ENCODE peak calls at places on chromosomes 3 and 15, in six cellular contexts. F, N, J, Q, V and I are unnamed samples.

GRCh38 chr3:21049368-21050062 is 701.5 kb downstream of the ZNF385D start:
- DNase-seq in J (no peak), Q (no peak), N (no peak), V (no peak), F (no peak), I (no peak)

GRCh38 chr15:75170711-75171341 is 30.9 kb upstream of the C15orf39 start:
- DNase-seq in F (no peak), Q (no peak), N (no peak), V (peak; percentile 34), J (no peak), I (no peak)

GRCh38 chr15:64623347-64624024 is 151.9 kb downstream of the RBPMS2 start:
- DNase-seq in N (no peak), F (no peak), Q (no peak), V (peak; percentile 85), J (no peak), I (no peak)

GRCh38 chr3:133188996-133189395 is 150.8 kb downstream of the TMEM108 start:
- DNase-seq in Q (no peak), F (no peak), V (no peak), N (no peak), J (no peak), I (peak; percentile 13)

GRCh38 chr15:95604634-95605036 is 725.9 kb upstream of the NR2F2 start:
- DNase-seq in J (no peak), V (peak; percentile 97), Q (no peak), F (no peak), N (no peak), I (no peak)

GRCh38 chr3:172646439-172647015 is 64.3 kb downstream of the NCEH1 start:
- DNase-seq in Q (no peak), V (no peak), J (no peak), F (no peak), N (peak; percentile 76), I (no peak)

GRCh38 chr15:85129881-85130280 is 148.2 kb downstream of the PDE8A start:
- DNase-seq in V (no peak), F (no peak), Q (no peak), N (no peak), J (peak; percentile 34), I (no peak)

GRCh38 chr3:107001635-107002034 is 375.6 kb upstream of the CCDC54 start:
- DNase-seq in Q (no peak), V (peak; percentile 30), F (no peak), J (no peak), N (no peak), I (no peak)

GRCh38 chr3:22089284-22089683 is 338.3 kb upstream of the ZNF385D start:
- DNase-seq in F (peak; percentile 65), Q (no peak), V (no peak), N (peak; percentile 7), J (peak; percentile 13), I (no peak)

DNA sequence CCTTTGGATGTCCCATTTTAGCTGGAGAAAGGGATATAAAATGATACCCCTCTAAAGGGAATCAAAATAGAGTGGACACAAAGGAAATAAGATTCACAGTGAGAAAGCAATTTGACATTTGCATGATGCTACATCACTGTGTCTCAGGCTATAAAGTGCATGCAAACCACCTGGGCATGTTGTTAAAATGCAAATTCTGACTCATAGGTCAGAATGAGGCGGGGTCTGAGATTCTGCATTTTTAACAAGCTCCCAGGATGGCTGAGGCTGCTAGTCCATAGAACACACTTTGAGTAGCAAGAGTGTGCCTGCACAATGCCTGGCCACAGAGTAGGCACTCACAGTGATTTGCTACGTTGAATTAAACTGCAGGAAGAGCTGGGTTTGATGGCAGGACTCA is 48.2 kb downstream of the NTRK3 start:
- DNase-seq in Q (no peak), F (no peak), N (no peak), V (no peak), J (no peak), I (no peak)
- H3K4me3 ChIP-seq in Q (no peak overlapping the region), F (no peak overlapping the region), N (no peak overlapping the region), V (no peak overlapping the region), J (no peak overlapping the region), I (no peak overlapping the region)

GRCh38 chr3:31568649-31569048 is 35.9 kb downstream of the STT3B start:
- DNase-seq in N (no peak), V (no peak), F (no peak), J (no peak), Q (no peak), I (no peak)
- H3K4me3 ChIP-seq in N (no peak overlapping the region), V (no peak overlapping the region), F (peak overlapping the region; percentile 1), J (no peak overlapping the region), Q (no peak overlapping the region), I (no peak overlapping the region)

DNA sequence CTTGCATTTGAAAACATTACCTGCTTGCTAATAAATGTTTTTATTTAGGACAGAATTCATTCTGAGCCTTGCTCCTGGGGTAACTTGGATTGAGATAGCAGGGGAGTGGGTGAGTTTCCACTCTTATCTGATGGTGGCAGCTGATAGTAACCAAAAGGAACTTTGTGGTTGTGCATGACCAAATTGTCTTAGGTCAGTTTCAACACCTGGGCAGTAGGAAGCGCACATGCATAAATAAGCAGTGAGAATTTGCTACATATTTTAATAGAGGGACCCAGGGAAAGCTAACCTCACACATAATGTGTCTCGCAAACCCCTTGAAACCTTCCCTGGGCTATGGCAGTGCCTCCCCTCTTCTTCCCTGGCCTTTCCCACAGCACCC is 65.4 kb upstream of the XCR1 start:
- DNase-seq in F (no peak), N (no peak), Q (no peak), V (no peak), J (no peak), I (no peak)
- H3K4me3 ChIP-seq in F (no peak overlapping the region), N (no peak overlapping the region), Q (no peak overlapping the region), V (no peak overlapping the region), J (no peak overlapping the region), I (no peak overlapping the region)

DNA sequence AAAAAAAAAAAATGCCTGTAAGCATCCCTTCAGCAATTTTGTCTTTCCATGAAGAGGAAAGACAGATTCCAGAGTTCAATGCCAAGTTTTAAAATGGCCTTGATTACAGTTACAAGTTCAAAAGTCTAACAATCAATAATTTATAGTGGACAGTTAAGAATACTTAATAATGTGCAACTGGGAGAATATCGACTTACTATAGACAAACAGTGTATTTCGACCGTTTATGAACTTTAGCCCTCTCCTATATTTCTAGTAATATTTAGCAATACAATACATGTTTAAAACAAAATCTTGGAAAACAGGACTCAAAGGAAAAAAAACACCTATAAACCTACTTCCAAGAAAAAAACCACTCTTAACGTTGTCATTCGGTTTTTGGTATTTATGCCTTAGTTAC is 1.5 kb downstream of the PBRM1 start:
- DNase-seq in N (no peak), V (no peak), J (no peak), F (no peak), Q (no peak), I (no peak)
- H3K4me3 ChIP-seq in N (peak overlapping the region; percentile 89), V (peak overlapping the region; percentile 96), J (no peak overlapping the region), F (peak overlapping the region; percentile 88), Q (no peak overlapping the region), I (no peak overlapping the region)

GRCh38 chr3:71140477-71140876 is 443.1 kb downstream of the FOXP1 start:
- DNase-seq in N (no peak), J (no peak), V (no peak), Q (no peak), F (no peak), I (no peak)

GRCh38 chr3:71142440-71143161 is 440.9 kb downstream of the FOXP1 start:
- DNase-seq in F (peak; percentile 74), V (no peak), N (no peak), J (peak; percentile 7), Q (no peak), I (peak; percentile 55)

GRCh38 chr3:71145954-71146353 is 437.6 kb downstream of the FOXP1 start:
- DNase-seq in Q (no peak), J (no peak), N (no peak), F (no peak), V (no peak), I (no peak)

GRCh38 chr3:71144525-71145253 is 438.8 kb downstream of the FOXP1 start:
- DNase-seq in J (no peak), Q (no peak), F (no peak), N (no peak), V (no peak), I (no peak)

DNA sequence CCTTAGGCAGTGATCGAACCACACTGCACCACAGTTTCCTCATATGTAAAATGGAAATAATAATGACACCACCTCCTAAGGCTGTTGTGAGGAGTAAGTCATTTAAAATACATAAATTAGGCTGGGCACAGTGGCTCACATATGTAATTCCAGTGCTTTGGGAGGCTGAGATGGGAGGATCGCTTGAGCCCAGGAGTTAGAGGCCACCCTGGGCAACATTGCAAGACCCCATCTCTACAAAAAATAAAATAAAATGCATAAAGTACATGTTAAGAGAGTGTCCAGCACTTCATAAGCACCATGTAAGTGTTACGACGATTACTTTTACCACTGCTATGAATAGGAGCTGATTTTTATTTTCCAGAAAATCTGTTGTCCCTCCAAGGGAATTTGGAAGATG is 440.0 kb downstream of the FOXP1 start:
- DNase-seq in V (no peak), Q (no peak), N (no peak), J (no peak), F (no peak), I (no peak)
- H3K4me3 ChIP-seq in V (no peak overlapping the region), Q (no peak overlapping the region), N (no peak overlapping the region), J (no peak overlapping the region), F (no peak overlapping the region), I (no peak overlapping the region)

GRCh38 chr3:157498374-157498773 is 4.8 kb downstream of the VEPH1 start:
- DNase-seq in Q (no peak), F (no peak), N (no peak), V (peak; percentile 43), J (no peak), I (no peak)

GRCh38 chr3:157500232-157500631 is 3.0 kb downstream of the VEPH1 start:
- DNase-seq in V (no peak), Q (peak; percentile 26), J (no peak), N (no peak), F (no peak), I (no peak)

GRCh38 chr3:157499342-157499963 is 3.8 kb downstream of the VEPH1 start:
- DNase-seq in F (peak; percentile 96), J (no peak), Q (peak; percentile 48), V (no peak), N (peak; percentile 18), I (peak; percentile 40)

GRCh38 chr3:157501863-157502262 is 1.4 kb downstream of the VEPH1 start:
- DNase-seq in J (no peak), F (peak; percentile 59), N (no peak), V (no peak), Q (no peak), I (no peak)

DNA sequence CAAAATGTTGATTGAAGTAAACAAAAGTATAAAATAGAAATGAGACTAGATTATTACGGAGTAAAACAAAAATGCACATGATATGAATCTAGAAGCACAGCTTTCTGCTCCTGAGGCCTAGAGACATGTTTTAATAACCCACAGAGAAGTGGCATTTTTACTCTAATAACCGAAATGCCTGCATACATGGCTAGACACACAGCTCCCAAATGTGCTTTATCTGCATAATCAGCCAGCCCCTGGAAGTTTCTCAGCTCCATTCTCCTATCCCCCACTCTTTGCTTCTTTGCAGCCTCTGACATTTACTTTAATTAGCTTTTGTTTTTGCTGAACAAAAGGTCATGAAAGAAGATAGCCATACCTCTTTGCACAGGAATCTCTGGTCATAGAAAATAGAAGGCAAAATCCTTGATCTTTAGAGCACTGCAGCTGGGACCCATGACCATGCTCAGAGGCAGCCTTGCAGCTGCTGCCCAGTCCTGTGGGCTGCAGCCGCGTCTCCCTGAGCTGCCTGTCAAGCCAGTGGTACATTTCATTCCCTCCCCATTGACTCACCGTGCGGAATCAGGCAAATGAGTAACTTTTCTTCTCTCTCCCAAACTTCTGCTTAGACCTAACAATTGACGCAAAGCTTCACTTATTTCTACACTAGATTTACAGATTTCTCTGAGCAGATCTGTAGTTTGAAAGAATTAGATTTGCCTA is at the start of gene VEPH1:
- DNase-seq in J (no peak), V (no peak), Q (no peak), F (peak; percentile 71), N (peak; percentile 66), I (no peak)
- H3K4me3 ChIP-seq in J (no peak within 1 kb of the TSS), V (no peak within 1 kb of the TSS), Q (no peak within 1 kb of the TSS), F (peak within 1 kb of the TSS; percentile 28), N (no peak within 1 kb of the TSS), I (no peak within 1 kb of the TSS)